ENCODE peak calls at places on chromosomes 6 and 20, in six cellular contexts. R is A172; I is brain microvascular endothelial cell; X is MCF 10A; N is left cardiac atrium; E is activated CD4-positive, alpha-beta T cell treated with anti-CD3 and anti-CD28 coated beads for 24 hours. L is an unnamed sample.

GRCh38 chr6:81265106-81265505 is 487.4 kb downstream of the TENT5A start:
- DNase-seq in R (peak; percentile 72), I (peak; percentile 32), X (peak; percentile 62), N (peak; percentile 27), E (no peak), L (no peak)

GRCh38 chr20:49894073-49894470 is 21.3 kb downstream of the SPATA2 start:
- DNase-seq in R (no peak), I (no peak), X (no peak), N (no peak), E (no peak), L (no peak)

GRCh38 chr6:39922821-39923220 is 11.4 kb downstream of the MOCS1 start:
- DNase-seq in R (no peak), I (no peak), X (no peak), N (no peak), E (no peak), L (no peak)

GRCh38 chr6:108423982-108424695 is 129.3 kb downstream of the AFG1L start:
- DNase-seq in R (no peak), I (no peak), X (no peak), N (no peak), E (no peak), L (no peak)

GRCh38 chr6:13397359-13398080 is 69.2 kb upstream of the TBC1D7 start:
- DNase-seq in R (no peak), I (no peak), X (peak; percentile 35), N (no peak), E (no peak), L (peak; percentile 65)

GRCh38 chr20:37714973-37715657 is 21.3 kb downstream of the CTNNBL1 start:
- DNase-seq in R (no peak), I (no peak), X (peak; percentile 65), N (no peak), E (no peak), L (no peak)

GRCh38 chr20:10728873-10729670 is 55.3 kb upstream of the JAG1 start:
- DNase-seq in R (peak; percentile 33), I (peak; percentile 49), X (no peak), N (no peak), E (no peak), L (no peak)

GRCh38 chr6:35213161-35213823 is 464 bp upstream of the SCUBE3 start:
- DNase-seq in R (no peak), I (no peak), X (no peak), N (no peak), E (no peak), L (no peak)

GRCh38 chr20:62602550-62602949 is 39.8 kb upstream of the SLCO4A1 start:
- DNase-seq in R (peak; percentile 84), I (no peak), X (peak; percentile 95), N (no peak), E (no peak), L (no peak)

GRCh38 chr6:17413313-17413750 is 19.9 kb downstream of the CAP2 start:
- DNase-seq in R (peak; percentile 34), I (peak; percentile 57), X (no peak), N (no peak), E (no peak), L (no peak)

GRCh38 chr6:157892363-157892878 is 69.4 kb downstream of the SNX9 start:
- DNase-seq in R (no peak), I (no peak), X (no peak), N (no peak), E (no peak), L (no peak)

L was measured in GM18507.